ENCODE peak calls at places on chromosomes 2 and 18, in seven cellular contexts. Q is IMR-90, T is trophoblast cell, X is H9, J is neuronal stem cell, N is H1, S is mesenchymal stem cell. Z is an unnamed sample.

GRCh38 chr2:217932661-217933325 is 70.0 kb downstream of the TNS1 start:
- DNase-seq in X (no peak), J (no peak), T (no peak), S (no peak), Q (no peak), N (no peak), Z (no peak)

GRCh38 chr18:8468911-8469310 is 140.3 kb upstream of the RAB12 start:
- DNase-seq in N (no peak), J (no peak), S (no peak), Q (peak; percentile 23), T (no peak), X (no peak), Z (no peak)

GRCh38 chr2:204550738-204551137 is 5.5 kb downstream of the PARD3B start:
- DNase-seq in N (no peak), Q (peak; percentile 96), T (peak; percentile 76), X (no peak), J (no peak), S (peak; percentile 76), Z (peak; percentile 17)

GRCh38 chr2:20141056-20141762 is 83.7 kb downstream of the SDC1 start:
- DNase-seq in N (no peak), T (no peak), J (no peak), Q (peak; percentile 96), X (peak; percentile 50), S (peak; percentile 82), Z (peak; percentile 51)

GRCh38 chr2:240925191-240925575 is 19.0 kb downstream of the CROCC2 start:
- DNase-seq in J (no peak), T (no peak), S (no peak), X (peak; percentile 28), Q (no peak), N (no peak), Z (no peak)

GRCh38 chr2:237624565-237624964 is 2.8 kb upstream of the LRRFIP1 start:
- DNase-seq in S (no peak), T (no peak), Q (no peak), J (no peak), X (peak; percentile 19), N (no peak), Z (no peak)

GRCh38 chr2:53600835-53601234 is 166.8 kb upstream of the CHAC2 start:
- DNase-seq in T (no peak), X (no peak), N (no peak), S (no peak), Q (no peak), J (no peak), Z (no peak)

GRCh38 chr2:64989126-64989981 is at the start of gene SLC1A4:
- DNase-seq in X (peak; percentile 57), Q (peak; percentile 88), S (peak; percentile 89), T (peak; percentile 77), J (no peak), N (no peak), Z (peak; percentile 45)

GRCh38 chr18:22900558-22901183 is 32.5 kb upstream of the RBBP8 start:
- DNase-seq in Q (peak; percentile 3), T (no peak), S (no peak), N (no peak), J (no peak), X (no peak), Z (no peak)

GRCh38 chr2:32450851-32451250 is 94.0 kb downstream of the BIRC6 start:
- DNase-seq in N (no peak), S (no peak), T (no peak), Q (peak; percentile 16), X (no peak), J (no peak), Z (no peak)

GRCh38 chr2:59804662-59805258 is 748.7 kb downstream of the BCL11A start:
- DNase-seq in N (no peak), S (no peak), X (no peak), J (peak; percentile 18), Q (no peak), T (no peak), Z (no peak)

GRCh38 chr2:152335016-152335850 is at the start of gene FMNL2:
- DNase-seq in Q (peak; percentile 65), J (peak; percentile 87), T (peak; percentile 81), N (peak; percentile 57), S (peak; percentile 78), X (peak; percentile 94), Z (peak; percentile 96)
- H2AK5ac ChIP-seq in Q (no peak within 1 kb of the TSS), J (peak within 1 kb of the TSS; percentile 57), T (no peak within 1 kb of the TSS), N (no peak within 1 kb of the TSS), S (no peak within 1 kb of the TSS), X (no peak within 1 kb of the TSS), Z (no peak within 1 kb of the TSS)

DNA sequence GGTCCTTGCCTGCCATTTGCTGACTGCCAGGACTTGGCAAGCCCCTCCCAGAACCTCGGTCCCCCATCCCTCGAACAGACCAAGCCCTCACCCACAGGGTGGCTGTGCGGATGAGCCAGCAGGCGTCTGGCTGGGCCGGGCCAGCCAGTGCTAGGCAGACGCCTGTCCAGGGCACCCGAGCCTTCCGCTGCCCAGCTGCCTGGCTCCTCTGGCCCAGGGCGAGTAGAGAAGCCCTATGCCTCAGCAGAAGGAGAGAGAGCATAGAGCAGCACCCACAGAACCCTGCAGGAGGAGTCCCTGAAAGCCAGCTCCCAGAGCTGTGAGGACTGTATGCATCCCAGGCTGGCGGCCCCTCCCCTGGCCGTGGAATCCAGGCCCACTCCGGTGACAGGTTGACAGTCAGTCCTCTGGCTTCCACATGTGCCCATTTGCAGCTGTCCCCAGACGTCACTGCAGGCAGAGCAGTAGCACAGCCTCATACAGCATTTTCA is 62.1 kb upstream of the GLI2 start:
- DNase-seq in T (no peak), S (no peak), N (no peak), X (no peak), Q (no peak), J (no peak), Z (no peak)
- H2AK5ac ChIP-seq in T (no peak overlapping the region), S (no peak overlapping the region), N (no peak overlapping the region), X (no peak overlapping the region), Q (no peak overlapping the region), J (peak overlapping the region; percentile 74), Z (no peak overlapping the region)

DNA sequence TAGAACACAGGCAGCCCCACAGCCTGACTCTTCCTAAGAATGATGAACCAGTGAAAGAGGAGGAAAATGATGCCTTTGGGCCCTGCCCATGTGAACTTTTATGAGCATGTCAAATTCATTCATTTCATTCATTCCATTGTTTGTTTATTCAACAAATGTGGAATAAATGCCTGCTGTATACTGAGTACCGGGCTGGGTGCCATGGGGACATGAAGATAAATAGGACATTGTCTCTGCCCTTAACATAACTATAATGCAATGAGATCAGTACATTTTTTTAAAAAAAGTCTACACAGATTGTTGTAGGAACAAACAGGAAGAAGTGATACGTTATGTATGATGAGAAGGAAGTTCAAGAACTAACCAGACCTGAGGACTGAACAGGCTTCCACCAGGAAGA is 14.7 kb downstream of the MREG start:
- DNase-seq in T (no peak), N (no peak), S (no peak), X (no peak), Q (no peak), J (no peak), Z (no peak)
- H2AK5ac ChIP-seq in T (no peak overlapping the region), N (no peak overlapping the region), S (no peak overlapping the region), X (no peak overlapping the region), Q (no peak overlapping the region), J (no peak overlapping the region), Z (no peak overlapping the region)

DNA sequence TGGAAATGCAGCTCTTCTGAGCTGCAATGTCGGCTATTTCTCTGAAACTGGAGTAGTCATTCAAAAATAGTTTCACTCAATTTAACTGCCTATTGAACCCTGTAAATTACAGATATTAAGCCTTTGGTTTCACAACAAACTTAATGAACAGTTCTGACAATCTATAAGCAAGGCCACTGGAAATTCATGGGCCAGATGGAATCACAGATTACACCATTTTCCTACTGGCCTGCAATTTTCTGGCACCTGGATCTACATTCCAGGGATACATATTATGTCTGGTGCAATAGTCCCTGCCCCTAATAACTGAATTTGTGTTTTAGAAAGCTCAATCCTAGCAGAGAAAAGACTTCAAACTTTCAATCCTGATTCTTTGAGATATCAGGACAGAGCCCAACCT is 551.7 kb downstream of the RNF144A start:
- DNase-seq in X (no peak), J (no peak), N (no peak), Q (no peak), T (no peak), S (no peak), Z (no peak)
- H2AK5ac ChIP-seq in X (no peak overlapping the region), J (no peak overlapping the region), N (no peak overlapping the region), Q (no peak overlapping the region), T (no peak overlapping the region), S (no peak overlapping the region), Z (no peak overlapping the region)

GRCh38 chr18:49591271-49591670 is 29.4 kb downstream of the LIPG start:
- DNase-seq in X (no peak), Q (no peak), S (no peak), N (no peak), T (no peak), J (no peak), Z (no peak)
- H2AK5ac ChIP-seq in X (no peak overlapping the region), Q (no peak overlapping the region), S (no peak overlapping the region), N (no peak overlapping the region), T (no peak overlapping the region), J (no peak overlapping the region), Z (no peak overlapping the region)

DNA sequence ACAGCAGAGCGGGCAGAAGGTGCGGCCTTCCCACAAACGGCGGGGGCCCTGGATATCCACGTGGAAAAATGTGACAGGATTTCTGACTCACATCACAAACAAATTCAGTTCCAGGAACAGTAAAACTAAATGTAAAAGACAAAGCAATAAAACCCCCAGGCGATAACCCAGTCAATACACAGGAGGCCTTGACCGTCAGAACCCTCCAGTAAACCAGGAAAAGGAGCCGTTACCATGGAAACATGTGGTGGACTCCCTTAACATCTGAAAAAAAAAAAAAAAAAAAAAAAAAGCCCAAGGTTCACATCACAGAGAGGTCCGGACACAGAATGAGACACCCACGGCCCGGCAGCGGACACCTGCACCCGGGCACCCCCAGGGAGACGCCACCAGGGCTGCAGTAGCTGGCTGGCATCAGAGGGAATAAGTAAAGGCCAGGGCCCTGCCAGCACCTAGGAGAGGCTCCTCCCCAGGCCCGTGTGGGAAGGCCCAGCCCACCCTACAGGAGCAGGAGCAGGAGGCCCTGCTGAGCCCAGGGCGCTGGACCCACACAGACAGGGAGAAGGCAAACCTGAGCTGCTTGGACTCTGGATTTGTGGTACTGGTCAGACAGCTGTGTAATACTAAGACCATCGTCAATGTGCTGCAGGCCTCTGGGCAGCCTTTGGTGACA is 83.7 kb downstream of the TMEM18 start:
- DNase-seq in X (no peak), Q (no peak), T (no peak), N (no peak), S (no peak), J (no peak), Z (no peak)
- H2AK5ac ChIP-seq in X (no peak overlapping the region), Q (no peak overlapping the region), T (no peak overlapping the region), N (no peak overlapping the region), S (no peak overlapping the region), J (no peak overlapping the region), Z (no peak overlapping the region)

GRCh38 chr2:121659933-121660332 is 10.7 kb upstream of the CLASP1 start:
- DNase-seq in T (no peak), N (no peak), J (no peak), Q (no peak), S (no peak), X (no peak), Z (no peak)
- H2AK5ac ChIP-seq in T (no peak overlapping the region), N (no peak overlapping the region), J (no peak overlapping the region), Q (no peak overlapping the region), S (no peak overlapping the region), X (no peak overlapping the region), Z (no peak overlapping the region)

DNA sequence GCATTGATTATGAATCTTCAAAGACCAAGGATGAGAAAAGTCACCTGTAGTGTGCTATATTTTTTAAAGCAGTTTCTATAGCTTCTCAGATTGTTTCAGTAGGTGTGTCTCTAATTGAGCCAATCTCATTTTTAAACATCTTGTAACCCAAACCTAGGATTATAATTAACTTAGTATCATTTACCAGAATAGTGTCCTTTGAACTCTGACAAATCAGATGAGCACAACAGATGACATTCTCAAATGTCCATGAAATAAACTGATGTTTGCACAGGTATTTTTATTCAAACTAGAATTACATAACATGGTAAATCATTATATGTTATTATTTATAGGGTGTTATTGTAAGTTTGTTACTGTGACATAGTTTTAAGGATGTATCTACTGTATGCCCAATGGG is 126.1 kb upstream of the MAP3K20 start:
- DNase-seq in T (no peak), N (no peak), S (no peak), X (no peak), J (no peak), Q (no peak), Z (no peak)
- H2AK5ac ChIP-seq in T (no peak overlapping the region), N (no peak overlapping the region), S (no peak overlapping the region), X (no peak overlapping the region), J (no peak overlapping the region), Q (no peak overlapping the region), Z (no peak overlapping the region)

Z was measured in mesendoderm.